ENCODE peak calls at places on chromosomes 7 and 10, in seven cellular contexts. P is sigmoid colon; H is stimulated activated CD4-positive, alpha-beta T cell treated with anti-CD3 and anti-CD28 coated beads, Interleukin-1b, Interleukin-23, amount 100 ng/mL, for 1 hour; S is activated T-cell treated with anti-CD3 and anti-CD28 coated beads, Interleukin-2, amount 50 U/mL, for 48 hours; U is fibroblast of lung; Z is A549; K is H7. B is an unnamed sample.

GRCh38 chr10:10798021-10798420 is 219.7 kb upstream of the CELF2 start:
- DNase-seq in K (peak; percentile 15), U (peak; percentile 45), H (no peak), Z (no peak), P (no peak), S (no peak), B (no peak)

GRCh38 chr7:23768022-23768421 is 58.0 kb downstream of the STK31 start:
- DNase-seq in K (no peak), U (no peak), P (no peak), S (no peak), H (no peak), Z (no peak), B (no peak)

GRCh38 chr7:2956526-2957368 is 86.9 kb downstream of the CARD11 start:
- DNase-seq in H (no peak), K (no peak), U (peak; percentile 53), Z (peak; percentile 52), P (peak; percentile 34), S (peak; percentile 75), B (peak; percentile 32)

GRCh38 chr7:75743455-75743859 is 4.7 kb upstream of the HIP1 start:
- DNase-seq in Z (no peak), K (no peak), P (no peak), S (no peak), H (no peak), U (peak; percentile 46), B (peak; percentile 54)

GRCh38 chr10:104120061-104120460 is 1.9 kb upstream of the SFR1 start:
- DNase-seq in U (peak; percentile 1), Z (no peak), P (no peak), H (no peak), K (no peak), S (no peak), B (no peak)

GRCh38 chr7:2870471-2870941 is 26.4 kb upstream of the GNA12 start:
- DNase-seq in H (no peak), Z (no peak), U (peak; percentile 63), S (peak; percentile 73), K (peak; percentile 82), P (peak; percentile 86), B (peak; percentile 41)

GRCh38 chr7:103660455-103661371 is 214.7 kb upstream of the SLC26A5 start:
- DNase-seq in P (no peak), S (no peak), K (no peak), H (no peak), Z (no peak), U (peak; percentile 43), B (peak; percentile 84)

GRCh38 chr10:32141018-32141807 is 85.0 kb upstream of the KIF5B start:
- DNase-seq in Z (no peak), H (no peak), S (no peak), U (no peak), P (no peak), K (no peak), B (no peak)

GRCh38 chr7:32588657-32589056 is 93.4 kb downstream of the AVL9 start:
- DNase-seq in P (no peak), S (peak; percentile 36), U (peak; percentile 83), K (no peak), H (no peak), Z (no peak), B (peak; percentile 92)

GRCh38 chr7:37920619-37921339 is at the start of gene EPDR1:
- DNase-seq in H (no peak), Z (peak; percentile 63), P (peak; percentile 73), U (no peak), S (peak; percentile 54), K (peak; percentile 75), B (no peak)

GRCh38 chr7:140769852-140770251 is 73.3 kb downstream of the NDUFB2 start:
- DNase-seq in Z (no peak), H (no peak), S (no peak), U (no peak), K (no peak), P (no peak), B (no peak)

GRCh38 chr7:31373337-31374289 is 33.1 kb upstream of the NEUROD6 start:
- DNase-seq in Z (peak; percentile 76), P (no peak), K (peak; percentile 67), H (no peak), U (peak; percentile 48), S (no peak), B (peak; percentile 1)

GRCh38 chr7:84792232-84792882 is 394.5 kb downstream of the SEMA3D start:
- DNase-seq in S (no peak), U (peak; percentile 17), H (no peak), Z (no peak), K (no peak), P (no peak), B (no peak)

GRCh38 chr10:83612050-83612449 is 527.3 kb upstream of the GHITM start:
- DNase-seq in S (no peak), U (peak; percentile 62), P (no peak), H (no peak), Z (no peak), K (no peak), B (no peak)

GRCh38 chr10:119658274-119658673 is 7.1 kb downstream of the BAG3 start:
- DNase-seq in P (peak; percentile 97), K (peak; percentile 62), H (no peak), Z (peak; percentile 92), S (no peak), U (peak; percentile 93), B (peak; percentile 94)

GRCh38 chr7:149321978-149322541 is 60.1 kb downstream of the ZNF783 start:
- DNase-seq in Z (no peak), S (no peak), H (no peak), U (peak; percentile 36), P (no peak), K (no peak), B (no peak)

GRCh38 chr10:31146496-31147219 is 115.0 kb upstream of the ZNF438 start:
- DNase-seq in H (no peak), S (peak; percentile 49), P (peak; percentile 78), U (peak; percentile 77), K (no peak), Z (peak; percentile 15), B (peak; percentile 73)

GRCh38 chr10:127968659-127969058 is 61.8 kb downstream of the PTPRE start:
- DNase-seq in H (no peak), U (no peak), Z (no peak), S (no peak), K (no peak), P (no peak), B (no peak)

GRCh38 chr10:72037811-72038210 is 50.5 kb downstream of the SPOCK2 start:
- DNase-seq in Z (no peak), P (no peak), S (no peak), H (no peak), U (no peak), K (peak; percentile 55), B (no peak)

GRCh38 chr10:92972066-92972870 is 88.3 kb upstream of the CYP26C1 start:
- DNase-seq in Z (peak; percentile 38), H (no peak), K (no peak), S (no peak), P (no peak), U (peak; percentile 74), B (peak; percentile 87)

GRCh38 chr10:128867119-128867518 is 599.9 kb upstream of the MGMT start:
- DNase-seq in H (no peak), Z (no peak), U (no peak), S (no peak), P (no peak), K (no peak), B (no peak)

GRCh38 chr10:3955954-3956617 is 171.1 kb upstream of the KLF6 start:
- DNase-seq in K (no peak), H (no peak), P (no peak), U (no peak), Z (no peak), S (no peak), B (no peak)

GRCh38 chr10:48976208-48976607 is 36.6 kb upstream of the LRRC18 start:
- DNase-seq in P (no peak), S (peak; percentile 21), K (peak; percentile 61), H (no peak), U (peak; percentile 4), Z (peak; percentile 12), B (no peak)

GRCh38 chr7:155803418-155804376 is 8.6 kb downstream of the SHH start:
- DNase-seq in Z (no peak), P (no peak), S (peak; percentile 54), H (no peak), U (no peak), K (peak; percentile 85), B (no peak)

B was measured in HCEC 1CT.